ENCODE peak calls at places on chromosomes 5 and 9, in eight cellular contexts. One of them, this sample, is unnamed.

GRCh38 chr5:20559845-20560244 is 571.8 kb upstream of the CDH18 start:
- DNase-seq in CD8-positive, alpha-beta T cell: no peak
- DNase-seq in neural crest cell: no peak
- DNase-seq in lung: no peak
- DNase-seq in cardiac muscle cell: no peak
- DNase-seq in SK-N-SH: no peak
- DNase-seq in PC-3: no peak
- DNase-seq in astrocyte: no peak
- DNase-seq in this sample: no peak

GRCh38 chr5:133839721-133840120 is 128.7 kb downstream of the C5orf15 start:
- DNase-seq in CD8-positive, alpha-beta T cell: no peak
- DNase-seq in neural crest cell: no peak
- DNase-seq in lung: no peak
- DNase-seq in cardiac muscle cell: no peak
- DNase-seq in SK-N-SH: no peak
- DNase-seq in PC-3: no peak
- DNase-seq in astrocyte: no peak
- DNase-seq in this sample: no peak

GRCh38 chr5:34627794-34628193 is 28.3 kb upstream of the RAI14 start:
- DNase-seq in CD8-positive, alpha-beta T cell: no peak
- DNase-seq in neural crest cell: no peak
- DNase-seq in lung: no peak
- DNase-seq in cardiac muscle cell: no peak
- DNase-seq in SK-N-SH: no peak
- DNase-seq in PC-3: peak
- DNase-seq in astrocyte: peak
- DNase-seq in this sample: no peak

GRCh38 chr5:67303356-67303755 is 106.8 kb upstream of the CD180 start:
- DNase-seq in CD8-positive, alpha-beta T cell: no peak
- DNase-seq in neural crest cell: no peak
- DNase-seq in lung: no peak
- DNase-seq in cardiac muscle cell: no peak
- DNase-seq in SK-N-SH: no peak
- DNase-seq in PC-3: no peak
- DNase-seq in astrocyte: no peak
- DNase-seq in this sample: no peak

GRCh38 chr9:115340314-115340713 is 222.4 kb upstream of the TNC start:
- DNase-seq in CD8-positive, alpha-beta T cell: no peak
- DNase-seq in neural crest cell: no peak
- DNase-seq in lung: no peak
- DNase-seq in cardiac muscle cell: no peak
- DNase-seq in SK-N-SH: no peak
- DNase-seq in PC-3: no peak
- DNase-seq in astrocyte: no peak
- DNase-seq in this sample: no peak

GRCh38 chr9:84856181-84856632 is 186.7 kb downstream of the NTRK2 start:
- DNase-seq in CD8-positive, alpha-beta T cell: no peak
- DNase-seq in neural crest cell: no peak
- DNase-seq in lung: no peak
- DNase-seq in cardiac muscle cell: no peak
- DNase-seq in SK-N-SH: no peak
- DNase-seq in PC-3: no peak
- DNase-seq in astrocyte: peak
- DNase-seq in this sample: no peak

GRCh38 chr9:98550206-98550820 is 158.4 kb downstream of the GABBR2 start:
- DNase-seq in CD8-positive, alpha-beta T cell: no peak
- DNase-seq in neural crest cell: no peak
- DNase-seq in lung: no peak
- DNase-seq in cardiac muscle cell: no peak
- DNase-seq in SK-N-SH: no peak
- DNase-seq in PC-3: no peak
- DNase-seq in astrocyte: peak
- DNase-seq in this sample: no peak

GRCh38 chr9:107345327-107345726 is 62.2 kb downstream of the RAD23B start:
- DNase-seq in CD8-positive, alpha-beta T cell: no peak
- DNase-seq in neural crest cell: no peak
- DNase-seq in lung: peak
- DNase-seq in cardiac muscle cell: no peak
- DNase-seq in SK-N-SH: no peak
- DNase-seq in PC-3: no peak
- DNase-seq in astrocyte: no peak
- DNase-seq in this sample: no peak

GRCh38 chr5:11075010-11075860 is 314.2 kb upstream of the DAP start:
- DNase-seq in CD8-positive, alpha-beta T cell: no peak
- DNase-seq in neural crest cell: no peak
- DNase-seq in lung: no peak
- DNase-seq in cardiac muscle cell: no peak
- DNase-seq in SK-N-SH: peak
- DNase-seq in PC-3: no peak
- DNase-seq in astrocyte: no peak
- DNase-seq in this sample: no peak

GRCh38 chr9:124764774-124765438 is 6.2 kb downstream of the NR6A1 start:
- DNase-seq in CD8-positive, alpha-beta T cell: no peak
- DNase-seq in neural crest cell: no peak
- DNase-seq in lung: no peak
- DNase-seq in cardiac muscle cell: peak
- DNase-seq in SK-N-SH: no peak
- DNase-seq in PC-3: peak
- DNase-seq in astrocyte: no peak
- DNase-seq in this sample: no peak

GRCh38 chr9:17472126-17472525 is 106.7 kb upstream of the SH3GL2 start:
- DNase-seq in CD8-positive, alpha-beta T cell: no peak
- DNase-seq in neural crest cell: no peak
- DNase-seq in lung: no peak
- DNase-seq in cardiac muscle cell: no peak
- DNase-seq in SK-N-SH: no peak
- DNase-seq in PC-3: no peak
- DNase-seq in astrocyte: peak
- DNase-seq in this sample: no peak

GRCh38 chr5:1760656-1761452 is 38.8 kb downstream of the MRPL36 start:
- DNase-seq in CD8-positive, alpha-beta T cell: no peak
- DNase-seq in neural crest cell: no peak
- DNase-seq in lung: no peak
- DNase-seq in cardiac muscle cell: no peak
- DNase-seq in SK-N-SH: no peak
- DNase-seq in PC-3: no peak
- DNase-seq in astrocyte: no peak
- DNase-seq in this sample: no peak

GRCh38 chr5:138605254-138605972 is 30.2 kb upstream of the HSPA9 start:
- DNase-seq in CD8-positive, alpha-beta T cell: no peak
- DNase-seq in neural crest cell: no peak
- DNase-seq in lung: no peak
- DNase-seq in cardiac muscle cell: no peak
- DNase-seq in SK-N-SH: no peak
- DNase-seq in PC-3: no peak
- DNase-seq in astrocyte: no peak
- DNase-seq in this sample: no peak

GRCh38 chr9:35697486-35697885 is 7.8 kb upstream of the TPM2 start:
- DNase-seq in CD8-positive, alpha-beta T cell: no peak
- DNase-seq in neural crest cell: no peak
- DNase-seq in lung: no peak
- DNase-seq in cardiac muscle cell: no peak
- DNase-seq in SK-N-SH: no peak
- DNase-seq in PC-3: no peak
- DNase-seq in astrocyte: no peak
- DNase-seq in this sample: no peak

GRCh38 chr9:107228648-107229047 is 54.4 kb upstream of the RAD23B start:
- DNase-seq in CD8-positive, alpha-beta T cell: no peak
- DNase-seq in neural crest cell: no peak
- DNase-seq in lung: no peak
- DNase-seq in cardiac muscle cell: no peak
- DNase-seq in SK-N-SH: no peak
- DNase-seq in PC-3: no peak
- DNase-seq in astrocyte: no peak
- DNase-seq in this sample: no peak

GRCh38 chr5:73282383-73282782 is 109.4 kb downstream of the TMEM174 start:
- DNase-seq in CD8-positive, alpha-beta T cell: no peak
- DNase-seq in neural crest cell: no peak
- DNase-seq in lung: no peak
- DNase-seq in cardiac muscle cell: no peak
- DNase-seq in SK-N-SH: no peak
- DNase-seq in PC-3: no peak
- DNase-seq in astrocyte: no peak
- DNase-seq in this sample: no peak

GRCh38 chr5:29001666-29002065 is 1963.3 kb upstream of the CDH9 start:
- DNase-seq in CD8-positive, alpha-beta T cell: no peak
- DNase-seq in neural crest cell: no peak
- DNase-seq in lung: no peak
- DNase-seq in cardiac muscle cell: peak
- DNase-seq in SK-N-SH: no peak
- DNase-seq in PC-3: peak
- DNase-seq in astrocyte: no peak
- DNase-seq in this sample: no peak

GRCh38 chr9:8366161-8366926 is 566.8 kb upstream of the DMAC1 start:
- DNase-seq in CD8-positive, alpha-beta T cell: no peak
- DNase-seq in neural crest cell: no peak
- DNase-seq in lung: no peak
- DNase-seq in cardiac muscle cell: no peak
- DNase-seq in SK-N-SH: no peak
- DNase-seq in PC-3: peak
- DNase-seq in astrocyte: peak
- DNase-seq in this sample: no peak

GRCh38 chr9:130186839-130187522 is 14.8 kb downstream of the NCS1 start:
- DNase-seq in CD8-positive, alpha-beta T cell: no peak
- DNase-seq in neural crest cell: no peak
- DNase-seq in lung: peak
- DNase-seq in cardiac muscle cell: peak
- DNase-seq in SK-N-SH: peak
- DNase-seq in PC-3: peak
- DNase-seq in astrocyte: peak
- DNase-seq in this sample: no peak

GRCh38 chr5:997001-997474 is 11.6 kb upstream of the NKD2 start:
- DNase-seq in CD8-positive, alpha-beta T cell: no peak
- DNase-seq in neural crest cell: no peak
- DNase-seq in lung: no peak
- DNase-seq in cardiac muscle cell: peak
- DNase-seq in SK-N-SH: no peak
- DNase-seq in PC-3: no peak
- DNase-seq in astrocyte: no peak
- DNase-seq in this sample: no peak

GRCh38 chr5:114903767-114904166 is 265.9 kb downstream of the TRIM36 start:
- DNase-seq in CD8-positive, alpha-beta T cell: no peak
- DNase-seq in neural crest cell: no peak
- DNase-seq in lung: no peak
- DNase-seq in cardiac muscle cell: no peak
- DNase-seq in SK-N-SH: no peak
- DNase-seq in PC-3: no peak
- DNase-seq in astrocyte: no peak
- DNase-seq in this sample: no peak

GRCh38 chr5:114898602-114899001 is 271.1 kb downstream of the TRIM36 start:
- DNase-seq in CD8-positive, alpha-beta T cell: no peak
- DNase-seq in neural crest cell: no peak
- DNase-seq in lung: no peak
- DNase-seq in cardiac muscle cell: no peak
- DNase-seq in SK-N-SH: no peak
- DNase-seq in PC-3: no peak
- DNase-seq in astrocyte: no peak
- DNase-seq in this sample: no peak
- TF ChIP-seq CTCF in CD8-positive, alpha-beta T cell: no peak
- TF ChIP-seq CTCF in neural crest cell: no peak
- TF ChIP-seq CTCF in lung: no peak
- TF ChIP-seq CTCF in cardiac muscle cell: no peak
- TF ChIP-seq CTCF in SK-N-SH: no peak
- TF ChIP-seq CTCF in PC-3: no peak
- TF ChIP-seq CTCF in astrocyte: no peak
- TF ChIP-seq CTCF in this sample: no peak

GRCh38 chr9:20189871-20190270 is 401.0 kb upstream of the SLC24A2 start:
- DNase-seq in CD8-positive, alpha-beta T cell: no peak
- DNase-seq in neural crest cell: no peak
- DNase-seq in lung: no peak
- DNase-seq in cardiac muscle cell: no peak
- DNase-seq in SK-N-SH: no peak
- DNase-seq in PC-3: no peak
- DNase-seq in astrocyte: no peak
- DNase-seq in this sample: no peak

GRCh38 chr9:20188616-20189212 is 399.9 kb upstream of the SLC24A2 start:
- DNase-seq in CD8-positive, alpha-beta T cell: no peak
- DNase-seq in neural crest cell: no peak
- DNase-seq in lung: no peak
- DNase-seq in cardiac muscle cell: no peak
- DNase-seq in SK-N-SH: no peak
- DNase-seq in PC-3: no peak
- DNase-seq in astrocyte: no peak
- DNase-seq in this sample: no peak

GRCh38 chr9:20186823-20187222 is 398.0 kb upstream of the SLC24A2 start:
- DNase-seq in CD8-positive, alpha-beta T cell: no peak
- DNase-seq in neural crest cell: no peak
- DNase-seq in lung: no peak
- DNase-seq in cardiac muscle cell: no peak
- DNase-seq in SK-N-SH: no peak
- DNase-seq in PC-3: no peak
- DNase-seq in astrocyte: no peak
- DNase-seq in this sample: no peak

GRCh38 chr9:20187318-20187717 is 398.5 kb upstream of the SLC24A2 start:
- DNase-seq in CD8-positive, alpha-beta T cell: no peak
- DNase-seq in neural crest cell: no peak
- DNase-seq in lung: no peak
- DNase-seq in cardiac muscle cell: no peak
- DNase-seq in SK-N-SH: no peak
- DNase-seq in PC-3: no peak
- DNase-seq in astrocyte: no peak
- DNase-seq in this sample: no peak

GRCh38 chr9:20191239-20191840 is 402.5 kb upstream of the SLC24A2 start:
- DNase-seq in CD8-positive, alpha-beta T cell: no peak
- DNase-seq in neural crest cell: no peak
- DNase-seq in lung: no peak
- DNase-seq in cardiac muscle cell: no peak
- DNase-seq in SK-N-SH: no peak
- DNase-seq in PC-3: peak
- DNase-seq in astrocyte: no peak
- DNase-seq in this sample: no peak
- TF ChIP-seq CTCF in CD8-positive, alpha-beta T cell: no peak
- TF ChIP-seq CTCF in neural crest cell: no peak
- TF ChIP-seq CTCF in lung: no peak
- TF ChIP-seq CTCF in cardiac muscle cell: no peak
- TF ChIP-seq CTCF in SK-N-SH: no peak
- TF ChIP-seq CTCF in PC-3: peak
- TF ChIP-seq CTCF in astrocyte: peak
- TF ChIP-seq CTCF in this sample: no peak

GRCh38 chr5:43231977-43232376 is 40.0 kb downstream of the NIM1K start:
- DNase-seq in CD8-positive, alpha-beta T cell: no peak
- DNase-seq in neural crest cell: no peak
- DNase-seq in lung: no peak
- DNase-seq in cardiac muscle cell: no peak
- DNase-seq in SK-N-SH: peak
- DNase-seq in PC-3: peak
- DNase-seq in astrocyte: no peak
- DNase-seq in this sample: no peak
- TF ChIP-seq CTCF in CD8-positive, alpha-beta T cell: no peak
- TF ChIP-seq CTCF in neural crest cell: no peak
- TF ChIP-seq CTCF in lung: no peak
- TF ChIP-seq CTCF in cardiac muscle cell: peak
- TF ChIP-seq CTCF in SK-N-SH: peak
- TF ChIP-seq CTCF in PC-3: peak
- TF ChIP-seq CTCF in astrocyte: no peak
- TF ChIP-seq CTCF in this sample: no peak

DNA sequence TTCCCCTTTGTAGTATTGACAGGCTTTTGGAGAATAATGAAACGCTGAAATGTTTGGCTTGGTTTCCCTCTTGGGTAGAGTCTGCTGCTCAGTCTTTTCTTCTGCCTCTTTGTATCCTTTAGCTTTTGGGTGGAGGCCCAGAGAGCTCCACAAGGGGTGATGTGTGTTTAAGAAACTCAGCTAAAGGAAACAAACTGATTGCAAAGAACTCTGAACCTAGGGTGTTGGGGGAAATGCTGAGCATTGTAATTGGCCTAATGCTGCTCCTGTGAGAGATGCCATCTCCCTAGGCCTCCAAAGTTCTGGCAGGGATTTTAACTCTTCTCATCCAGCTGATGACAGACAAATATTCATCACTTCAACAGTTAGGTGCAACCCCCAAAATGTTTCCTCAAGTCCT is 30.7 kb upstream of the ZSWIM6 start:
- DNase-seq in CD8-positive, alpha-beta T cell: no peak
- DNase-seq in neural crest cell: no peak
- DNase-seq in lung: no peak
- DNase-seq in cardiac muscle cell: no peak
- DNase-seq in SK-N-SH: no peak
- DNase-seq in PC-3: no peak
- DNase-seq in astrocyte: no peak
- DNase-seq in this sample: no peak
- TF ChIP-seq CTCF in CD8-positive, alpha-beta T cell: no peak
- TF ChIP-seq CTCF in neural crest cell: no peak
- TF ChIP-seq CTCF in lung: no peak
- TF ChIP-seq CTCF in cardiac muscle cell: peak
- TF ChIP-seq CTCF in SK-N-SH: peak
- TF ChIP-seq CTCF in PC-3: no peak
- TF ChIP-seq CTCF in astrocyte: no peak
- TF ChIP-seq CTCF in this sample: no peak

This sample was measured in CD4-positive, alpha-beta T cell.